ENCODE peak calls at places on chromosomes 12 and 14, in four cellular contexts. U is A549, P is HCT116, E is GM12865. B is an unnamed sample.

GRCh38 chr12:67921286-67921685 is 68.0 kb upstream of the IFNG-AS1 start:
- DNase-seq in U (no peak), P (no peak), E (no peak), B (no peak)

GRCh38 chr12:89258240-89258969 is 93.9 kb downstream of the DUSP6 start:
- DNase-seq in U (no peak), P (no peak), E (no peak), B (no peak)

GRCh38 chr12:113896194-113896593 is 69.9 kb downstream of the RBM19 start:
- DNase-seq in U (no peak), P (no peak), E (no peak), B (no peak)

GRCh38 chr12:28708918-28709371 is 440.1 kb upstream of the FAR2 start:
- DNase-seq in U (no peak), P (no peak), E (no peak), B (no peak)

GRCh38 chr12:70180140-70180539 is 63.1 kb upstream of the CNOT2 start:
- DNase-seq in U (no peak), P (no peak), E (no peak), B (peak; percentile 53)

GRCh38 chr14:23275412-23275811 is 10.5 kb downstream of the HOMEZ start:
- DNase-seq in U (no peak), P (no peak), E (no peak), B (no peak)

GRCh38 chr14:61372379-61372778 is 51.0 kb downstream of the PRKCH start:
- DNase-seq in U (no peak), P (no peak), E (no peak), B (no peak)

GRCh38 chr12:50556273-50556672 is 51.5 kb downstream of the DIP2B start:
- DNase-seq in U (no peak), P (no peak), E (no peak), B (no peak)

GRCh38 chr14:55125403-55125802 is 3.6 kb upstream of the LGALS3 start:
- DNase-seq in U (no peak), P (no peak), E (peak; percentile 28), B (no peak)

GRCh38 chr14:64671591-64671990 is 32.6 kb upstream of the PLEKHG3 start:
- DNase-seq in U (peak; percentile 80), P (peak; percentile 60), E (peak; percentile 54), B (no peak)

GRCh38 chr12:86724716-86725115 is 468.5 kb upstream of the MGAT4C start:
- DNase-seq in U (no peak), P (no peak), E (no peak), B (no peak)

GRCh38 chr14:91326514-91326832 is 82.0 kb upstream of the GPR68 start:
- DNase-seq in U (no peak), P (no peak), E (no peak), B (no peak)

GRCh38 chr14:23067847-23068791 is 10.8 kb upstream of the CDH24 start:
- DNase-seq in U (no peak), P (no peak), E (no peak), B (no peak)

GRCh38 chr14:24607635-24608492 is 1.6 kb downstream of the GZMH start:
- DNase-seq in U (no peak), P (no peak), E (no peak), B (no peak)

B was measured in amygdala.